ENCODE peak calls at places on chromosomes 1 and 21, in seven cellular contexts. Q is A673, B is suprapubic skin, X is fibroblast of lung, S is esophagus squamous epithelium, M is left lung, W is testis. F is an unnamed sample.

GRCh38 chr1:67674260-67675011 is 10.6 kb upstream of the GADD45A start:
- DNase-seq in Q (peak; percentile 59), B (peak; percentile 80), X (peak; percentile 66), S (no peak), M (peak; percentile 34), W (no peak), F (no peak)

GRCh38 chr1:234721476-234722266 is 111.7 kb upstream of the IRF2BP2 start:
- DNase-seq in Q (no peak), B (peak; percentile 73), X (peak; percentile 97), S (no peak), M (no peak), W (peak; percentile 88), F (no peak)

GRCh38 chr1:26349196-26349885 is 4.6 kb downstream of the CRYBG2 start:
- DNase-seq in Q (no peak), B (no peak), X (peak; percentile 75), S (no peak), M (no peak), W (no peak), F (no peak)

GRCh38 chr1:113895961-113896360 is 8.6 kb upstream of the BCL2L15 start:
- DNase-seq in Q (no peak), B (no peak), X (peak; percentile 79), S (no peak), M (no peak), W (no peak), F (no peak)

GRCh38 chr1:208201241-208201640 is 42.9 kb downstream of the PLXNA2 start:
- DNase-seq in Q (peak; percentile 18), B (no peak), X (peak; percentile 99), S (no peak), M (no peak), W (no peak), F (no peak)

GRCh38 chr1:70353641-70354331 is 736 bp downstream of the ANKRD13C start:
- DNase-seq in Q (no peak), B (peak; percentile 76), X (peak; percentile 91), S (no peak), M (peak; percentile 56), W (peak; percentile 58), F (no peak)

GRCh38 chr1:8083739-8084484 is 57.8 kb upstream of the ERRFI1 start:
- DNase-seq in Q (no peak), B (no peak), X (peak; percentile 65), S (no peak), M (no peak), W (peak; percentile 66), F (no peak)

GRCh38 chr1:177969825-177970371 is at the start of gene SEC16B:
- DNase-seq in Q (no peak), B (no peak), X (no peak), S (no peak), M (no peak), W (no peak), F (peak; percentile 89)

GRCh38 chr1:162161921-162162550 is 92.5 kb downstream of the NOS1AP start:
- DNase-seq in Q (no peak), B (no peak), X (peak; percentile 52), S (no peak), M (no peak), W (no peak), F (no peak)

GRCh38 chr1:230827081-230827681 is 41.1 kb downstream of the C1orf198 start:
- DNase-seq in Q (no peak), B (no peak), X (peak; percentile 82), S (no peak), M (no peak), W (peak; percentile 73), F (no peak)

GRCh38 chr21:42182713-42183371 is 36.1 kb upstream of the ABCG1 start:
- DNase-seq in Q (no peak), B (no peak), X (no peak), S (no peak), M (no peak), W (no peak), F (no peak)

DNA sequence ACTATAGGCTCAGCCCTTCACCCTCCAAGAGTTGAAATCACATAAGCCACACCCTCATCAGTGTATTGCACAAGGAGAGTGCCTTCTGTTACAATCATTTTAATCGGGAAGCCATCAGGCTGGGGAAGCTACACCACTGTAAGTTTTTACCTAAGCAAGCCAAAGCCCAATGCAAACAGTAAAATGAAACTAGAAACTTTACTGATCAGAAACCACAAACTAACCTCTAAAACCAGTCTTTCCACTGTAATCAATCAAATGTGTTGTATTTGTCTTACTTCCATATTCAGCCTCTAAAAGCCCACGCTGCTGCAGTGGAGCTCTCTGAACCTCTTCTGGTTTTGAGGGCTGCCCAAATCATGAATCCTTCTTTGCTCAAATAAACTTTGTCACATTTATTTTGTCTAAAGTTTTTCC is 26.2 kb downstream of the CAPN8 start:
- DNase-seq in Q (no peak), B (no peak), X (peak; percentile 43), S (no peak), M (no peak), W (no peak), F (no peak)
- H3K27me3 ChIP-seq in Q (peaks cover 28% of the 10 kb centered on the region), B (peaks cover 8% of the 10 kb centered on the region), X (peaks cover 23% of the 10 kb centered on the region), S (no peaks in the 10 kb centered on the region), M (no peaks in the 10 kb centered on the region), W (no peaks in the 10 kb centered on the region), F (no peaks in the 10 kb centered on the region)

GRCh38 chr1:18611311-18611710 is 19.3 kb upstream of the PAX7 start:
- DNase-seq in Q (peak; percentile 84), B (no peak), X (no peak), S (no peak), M (no peak), W (no peak), F (no peak)

GRCh38 chr1:18603212-18603852 is 27.3 kb upstream of the PAX7 start:
- DNase-seq in Q (peak; percentile 77), B (no peak), X (no peak), S (no peak), M (no peak), W (no peak), F (no peak)

GRCh38 chr1:18608534-18608933 is 22.1 kb upstream of the PAX7 start:
- DNase-seq in Q (no peak), B (no peak), X (no peak), S (no peak), M (no peak), W (no peak), F (no peak)

GRCh38 chr1:18606443-18607288 is 24.0 kb upstream of the PAX7 start:
- DNase-seq in Q (no peak), B (peak; percentile 32), X (no peak), S (no peak), M (no peak), W (no peak), F (no peak)

DNA sequence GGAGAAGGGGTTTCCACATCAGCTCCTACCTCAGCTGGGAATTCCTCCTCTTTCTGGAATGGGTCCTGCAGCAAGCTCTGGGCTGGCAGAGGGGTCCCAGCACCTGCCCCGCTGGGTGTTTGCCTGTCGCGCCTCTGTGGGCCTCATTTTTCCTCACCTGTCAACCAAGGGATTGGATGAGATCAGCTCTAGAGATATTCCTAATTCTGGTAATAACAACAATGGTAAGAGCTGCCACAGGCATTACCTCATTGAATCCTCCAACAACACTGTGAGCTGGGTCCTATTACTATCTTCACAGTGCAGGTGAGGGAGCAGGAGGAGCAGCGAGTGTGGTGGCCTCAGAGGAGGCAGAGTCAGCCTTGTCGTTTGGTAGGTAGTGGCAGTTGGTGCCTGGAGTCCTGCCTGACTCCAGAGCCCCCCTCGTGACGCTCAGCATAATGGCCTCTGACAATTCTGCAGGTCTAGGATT is 23.3 kb upstream of the PAX7 start:
- DNase-seq in Q (no peak), B (peak; percentile 15), X (no peak), S (no peak), M (no peak), W (no peak), F (no peak)
- H3K27me3 ChIP-seq in Q (no peaks in the 10 kb centered on the region), B (peaks cover 47% of the 10 kb centered on the region), X (no peaks in the 10 kb centered on the region), S (no peaks in the 10 kb centered on the region), M (peaks cover 70% of the 10 kb centered on the region), W (no peaks in the 10 kb centered on the region), F (no peaks in the 10 kb centered on the region)

GRCh38 chr1:29586991-29587745 is 350.8 kb downstream of the PTPRU start:
- DNase-seq in Q (no peak), B (no peak), X (peak; percentile 69), S (no peak), M (no peak), W (no peak), F (no peak)
- H3K27me3 ChIP-seq in Q (peaks cover 38% of the 10 kb centered on the region), B (peaks cover 13% of the 10 kb centered on the region), X (no peaks in the 10 kb centered on the region), S (no peaks in the 10 kb centered on the region), M (peaks cover 35% of the 10 kb centered on the region), W (no peaks in the 10 kb centered on the region), F (no peaks in the 10 kb centered on the region)

GRCh38 chr1:59243544-59243943 is 53.4 kb upstream of the FGGY start:
- DNase-seq in Q (no peak), B (no peak), X (no peak), S (no peak), M (no peak), W (no peak), F (no peak)
- H3K27me3 ChIP-seq in Q (peaks cover 41% of the 10 kb centered on the region), B (no peaks in the 10 kb centered on the region), X (no peaks in the 10 kb centered on the region), S (no peaks in the 10 kb centered on the region), M (no peaks in the 10 kb centered on the region), W (no peaks in the 10 kb centered on the region), F (no peaks in the 10 kb centered on the region)

GRCh38 chr1:3364526-3364925 is 89.9 kb upstream of the ARHGEF16 start:
- DNase-seq in Q (no peak), B (no peak), X (no peak), S (no peak), M (no peak), W (peak; percentile 62), F (no peak)
- H3K27me3 ChIP-seq in Q (peaks cover 34% of the 10 kb centered on the region), B (peaks cover 70% of the 10 kb centered on the region), X (no peaks in the 10 kb centered on the region), S (no peaks in the 10 kb centered on the region), M (peaks cover 85% of the 10 kb centered on the region), W (no peaks in the 10 kb centered on the region), F (no peaks in the 10 kb centered on the region)

DNA sequence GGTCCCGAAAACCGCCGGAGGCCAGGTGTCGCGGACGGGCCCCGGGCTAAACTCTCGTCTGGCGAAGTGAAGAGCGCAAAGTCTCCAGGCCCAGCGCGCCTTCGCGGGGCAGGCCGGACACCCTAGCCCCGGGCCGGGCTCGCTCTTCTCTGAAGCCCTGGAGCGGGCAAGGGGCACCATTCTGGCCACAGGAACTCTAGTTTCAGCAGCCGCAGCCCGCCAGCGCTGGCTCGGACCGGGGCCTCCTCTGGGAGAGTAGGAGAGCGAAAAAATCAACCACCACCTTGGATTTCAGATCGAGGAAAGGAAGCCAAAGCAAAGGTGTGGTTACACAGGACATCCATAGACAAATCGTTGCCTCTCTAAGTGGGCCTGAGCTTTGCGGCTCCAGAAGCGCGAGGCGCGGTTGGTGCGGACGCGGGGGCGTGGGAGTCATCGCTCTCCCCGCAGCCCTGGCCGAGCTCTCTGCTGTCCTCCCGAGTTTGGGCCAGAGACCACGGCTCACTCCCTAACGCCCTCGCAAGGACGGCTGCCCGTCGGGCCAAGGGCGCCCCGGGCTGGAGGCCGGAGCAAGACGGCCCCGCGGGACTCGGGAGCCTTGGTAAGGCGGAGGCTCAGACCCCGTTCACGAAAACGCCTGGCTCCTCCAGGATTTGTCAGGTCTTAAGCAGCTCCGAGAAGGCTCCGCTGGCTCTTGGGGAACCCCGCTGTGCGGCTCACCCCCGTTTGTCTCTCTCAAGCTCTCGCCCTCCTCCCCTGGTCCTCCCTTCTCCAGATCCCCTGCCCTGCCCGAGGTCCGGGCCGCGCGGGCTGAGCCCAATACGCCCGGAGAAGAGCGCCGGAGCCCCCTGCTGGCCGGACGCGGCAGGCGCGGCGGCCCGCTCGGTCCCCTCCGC is 132.9 kb upstream of the DPYD start:
- DNase-seq in Q (peak; percentile 88), B (peak; percentile 64), X (peak; percentile 80), S (no peak), M (peak; percentile 59), W (peak; percentile 67), F (peak; percentile 76)
- H3K27me3 ChIP-seq in Q (peaks cover 8% of the 10 kb centered on the region), B (peaks cover 58% of the 10 kb centered on the region), X (no peaks in the 10 kb centered on the region), S (no peaks in the 10 kb centered on the region), M (peaks cover 75% of the 10 kb centered on the region), W (no peaks in the 10 kb centered on the region), F (no peaks in the 10 kb centered on the region)